ENCODE peak calls at places on chromosome 7, in nine cellular contexts. M is Right ventricle myocardium superior; Z is astrocyte of the spinal cord; N is NCI-H1436; U is Ammon's horn; W is lung microvascular endothelial cell; J is stimulated activated CD8-positive, alpha-beta memory T cell treated with anti-CD3 and anti-CD28 coated beads, Interleukin-15, amount 100 ng/mL, for 24 hours; L is NCI-H2171 treated with DMSO at 0.1 percent for 48 hours; E is anterior cingulate cortex. O is an unnamed sample.

GRCh38 chr7:130112078-130112477 is 41.7 kb downstream of the KLHDC10 start:
- DNase-seq in E (no peak), W (no peak), U (no peak), L (peak), N (no peak), J (no peak), M (no peak), Z (no peak), O (no peak)

GRCh38 chr7:28674359-28674782 is 262.1 kb downstream of the CREB5 start:
- DNase-seq in U (no peak), E (no peak), W (no peak), Z (no peak), L (no peak), J (no peak), N (no peak), M (no peak), O (no peak)

GRCh38 chr7:105787071-105787470 is 89.3 kb downstream of the ATXN7L1 start:
- DNase-seq in M (no peak), E (no peak), N (no peak), L (no peak), J (no peak), W (no peak), Z (no peak), U (no peak), O (no peak)

GRCh38 chr7:7876419-7876818 is 92.2 kb upstream of the GLCCI1 start:
- DNase-seq in J (no peak), U (no peak), L (no peak), Z (no peak), E (no peak), W (no peak), N (no peak), M (no peak), O (no peak)

GRCh38 chr7:41222704-41223103 is 480.2 kb downstream of the INHBA start:
- DNase-seq in M (no peak), W (no peak), U (no peak), J (no peak), L (no peak), N (no peak), Z (peak), E (no peak), O (no peak)

GRCh38 chr7:150942591-150943452 is 35.3 kb downstream of the KCNH2 start:
- DNase-seq in N (no peak), Z (no peak), U (no peak), L (no peak), E (no peak), M (peak), W (no peak), J (no peak), O (no peak)

GRCh38 chr7:1666251-1666778 is 3.8 kb upstream of the ELFN1 start:
- DNase-seq in Z (no peak), W (no peak), E (no peak), M (peak), U (no peak), J (no peak), N (no peak), L (no peak), O (no peak)

GRCh38 chr7:27155816-27156507 is 513 bp downstream of the HOXA7 start:
- DNase-seq in E (no peak), Z (peak), J (no peak), U (no peak), W (peak), N (peak), M (no peak), L (peak), O (no peak)

GRCh38 chr7:31437466-31437865 is 76.4 kb upstream of the ITPRID1 start:
- DNase-seq in E (no peak), Z (no peak), W (no peak), L (no peak), N (no peak), J (no peak), U (no peak), M (no peak), O (no peak)

GRCh38 chr7:149296368-149296767 is 34.4 kb downstream of the ZNF783 start:
- DNase-seq in J (no peak), U (no peak), E (no peak), W (no peak), N (no peak), L (no peak), Z (no peak), M (no peak), O (no peak)

GRCh38 chr7:44970521-44971051 is 8.2 kb downstream of the MYO1G start:
- DNase-seq in J (no peak), E (no peak), U (no peak), N (no peak), L (no peak), M (no peak), W (no peak), Z (no peak), O (no peak)

GRCh38 chr7:50792342-50793114 is 9.8 kb upstream of the GRB10 start:
- DNase-seq in L (no peak), W (peak), J (no peak), E (no peak), Z (peak), M (peak), N (no peak), U (no peak), O (peak)

GRCh38 chr7:4792537-4793126 is 17.2 kb downstream of the AP5Z1 start:
- DNase-seq in J (no peak), N (no peak), M (peak), W (peak), E (no peak), U (no peak), L (no peak), Z (peak), O (no peak)

GRCh38 chr7:100888988-100889760 is at the start of gene UFSP1:
- DNase-seq in E (no peak), M (no peak), N (no peak), J (no peak), L (peak), Z (no peak), W (no peak), U (no peak), O (no peak)

GRCh38 chr7:5494683-5495561 is 71.3 kb upstream of the TNRC18 start:
- DNase-seq in Z (peak), W (peak), L (peak), N (peak), J (peak), U (peak), M (peak), E (no peak), O (peak)

GRCh38 chr7:23470290-23471089 is at the start of gene IGF2BP3:
- DNase-seq in N (peak), L (peak), M (no peak), W (peak), J (no peak), U (no peak), E (no peak), Z (peak), O (no peak)

GRCh38 chr7:291302-292092 is 1.5 kb downstream of the FOXL3 start:
- DNase-seq in M (no peak), J (no peak), U (no peak), Z (no peak), W (no peak), N (no peak), E (no peak), L (no peak), O (no peak)

GRCh38 chr7:117863618-117864017 is 9.6 kb downstream of the CTTNBP2 start:
- DNase-seq in W (no peak), Z (no peak), E (no peak), U (no peak), N (no peak), L (no peak), J (no peak), M (no peak), O (no peak)

GRCh38 chr7:143434660-143435059 is 8.6 kb upstream of the TAS2R60 start:
- DNase-seq in W (no peak), J (no peak), E (no peak), Z (peak), N (no peak), U (no peak), M (peak), L (peak), O (peak)

GRCh38 chr7:23894891-23895569 is 185.0 kb downstream of the STK31 start:
- DNase-seq in Z (no peak), E (no peak), M (no peak), W (no peak), J (no peak), L (no peak), U (no peak), N (no peak), O (no peak)

GRCh38 chr7:1130021-1130990 is 29.7 kb downstream of the ZFAND2A start:
- DNase-seq in U (no peak), N (no peak), J (no peak), Z (no peak), W (no peak), M (peak), L (no peak), E (no peak), O (no peak)

GRCh38 chr7:43767311-43767710 is 8.8 kb downstream of the BLVRA start:
- DNase-seq in L (no peak), W (no peak), M (no peak), Z (no peak), E (no peak), J (no peak), N (no peak), U (no peak), O (no peak)

GRCh38 chr7:116495737-116496136 is 3.8 kb upstream of the CAV2 start:
- DNase-seq in L (no peak), N (no peak), J (no peak), W (no peak), M (no peak), Z (no peak), E (no peak), U (no peak), O (no peak)

O was measured in heart right ventricle.